ENCODE peak calls at places on chromosomes 12 and 14, in ten cellular contexts. W, F, L, Q, X, A, N, I, C and R are unnamed samples.

GRCh38 chr12:24903305-24904088 is 45.4 kb downstream of the BCAT1 start:
- DNase-seq in W (no peak), N (no peak), I (no peak), C (no peak), F (no peak), Q (no peak), L (no peak), A (no peak), X (no peak), R (no peak)

GRCh38 chr14:92668266-92668973 is 80.0 kb downstream of the LGMN start:
- DNase-seq in L (no peak), W (no peak), X (no peak), Q (no peak), I (no peak), A (no peak), F (no peak), C (no peak), N (no peak), R (no peak)

GRCh38 chr12:29783773-29784666 is at the start of gene TMTC1:
- DNase-seq in F (peak; percentile 95), W (peak; percentile 60), N (peak; percentile 32), C (peak; percentile 45), X (no peak), I (no peak), A (peak; percentile 51), Q (peak; percentile 90), L (peak; percentile 85), R (no peak)

GRCh38 chr12:50390284-50390683 is 6.1 kb downstream of the FAM186A start:
- DNase-seq in Q (no peak), W (peak; percentile 17), I (peak; percentile 69), A (no peak), X (no peak), N (no peak), F (no peak), C (no peak), L (no peak), R (no peak)

GRCh38 chr12:75656650-75657049 is 145.2 kb upstream of the KRR1 start:
- DNase-seq in W (no peak), X (no peak), F (no peak), Q (no peak), I (peak; percentile 76), L (no peak), A (no peak), N (no peak), C (no peak), R (no peak)

GRCh38 chr14:22070119-22070982 is 396.7 kb upstream of the OR4E1 start:
- DNase-seq in I (no peak), X (peak; percentile 1), A (no peak), L (no peak), N (peak; percentile 37), W (no peak), C (peak; percentile 31), F (no peak), Q (no peak), R (no peak)

GRCh38 chr14:54652188-54652889 is 85.4 kb downstream of the SAMD4A start:
- DNase-seq in L (peak; percentile 91), I (peak; percentile 94), N (peak; percentile 88), A (peak; percentile 74), X (no peak), Q (peak; percentile 74), C (peak; percentile 68), F (no peak), W (peak; percentile 85), R (peak; percentile 94)

GRCh38 chr12:48004941-48005749 is 869 bp upstream of the COL2A1 start:
- DNase-seq in L (no peak), Q (no peak), I (no peak), F (no peak), W (no peak), X (no peak), A (no peak), N (no peak), C (no peak), R (no peak)

GRCh38 chr14:102827716-102828115 is 50.5 kb downstream of the TRAF3 start:
- DNase-seq in W (no peak), A (no peak), I (no peak), N (no peak), Q (no peak), C (no peak), X (no peak), L (no peak), F (no peak), R (no peak)

GRCh38 chr14:102828201-102828600 is 51.0 kb downstream of the TRAF3 start:
- DNase-seq in F (no peak), W (no peak), A (no peak), C (no peak), N (no peak), I (no peak), L (no peak), X (peak; percentile 68), Q (no peak), R (no peak)

GRCh38 chr14:102825307-102826095 is 48.3 kb downstream of the TRAF3 start:
- DNase-seq in A (no peak), X (no peak), I (no peak), F (no peak), N (no peak), L (no peak), Q (no peak), C (no peak), W (no peak), R (no peak)

GRCh38 chr14:102826161-102826560 is 48.9 kb downstream of the TRAF3 start:
- DNase-seq in W (no peak), I (no peak), L (no peak), F (no peak), C (no peak), N (no peak), Q (no peak), X (no peak), A (no peak), R (no peak)

DNA sequence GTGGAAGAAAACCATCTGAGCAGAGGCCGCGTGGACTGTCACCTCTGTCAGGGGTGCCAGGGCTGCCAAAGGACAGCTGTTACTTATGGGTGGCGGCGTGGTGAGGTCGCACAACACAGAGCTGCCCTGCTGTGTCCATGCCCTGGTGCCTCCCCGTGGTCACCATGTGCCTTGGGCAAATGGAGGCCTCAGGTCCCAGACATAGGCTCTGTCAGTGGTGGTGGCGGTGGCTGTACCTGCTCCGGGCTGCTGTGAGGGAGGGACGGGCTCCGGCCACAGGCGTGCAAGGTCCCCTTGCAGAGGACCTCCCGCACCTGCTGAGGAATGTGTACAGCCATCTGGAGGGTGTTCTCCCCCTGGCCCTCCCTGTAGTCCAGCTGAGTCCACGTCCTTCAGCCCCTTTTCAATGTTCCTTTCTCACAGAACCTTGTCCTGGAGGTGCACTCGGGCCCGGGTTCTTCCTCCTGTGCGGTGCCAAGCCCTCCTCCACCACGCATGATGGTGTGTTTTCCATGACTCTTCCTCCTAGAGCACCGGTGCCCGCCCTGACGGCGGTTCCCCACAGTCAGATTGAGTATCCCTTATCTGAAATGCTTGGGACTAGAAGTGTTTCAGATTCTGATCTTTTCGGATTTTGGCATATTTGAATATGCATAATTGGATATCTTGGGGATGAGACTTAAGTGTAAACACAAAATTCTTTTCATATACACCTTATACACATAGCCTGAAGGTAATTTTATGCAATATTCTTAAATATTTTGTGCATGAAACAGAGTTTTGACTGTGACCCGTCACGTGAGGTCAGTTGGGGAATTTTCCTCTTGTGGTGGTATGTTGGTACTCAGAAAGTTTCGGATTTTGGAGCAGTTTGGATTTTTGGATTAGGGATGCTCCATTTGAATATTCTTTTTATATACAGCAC is 49.8 kb downstream of the TRAF3 start:
- DNase-seq in L (no peak), Q (no peak), A (no peak), N (no peak), F (no peak), I (no peak), X (no peak), W (no peak), C (no peak), R (no peak)
- TF ChIP-seq EP300 in L (no peak), Q (no peak), A (no peak), N (no peak), F (no peak), I (no peak), X (no peak), W (no peak), C (no peak), R (no peak)

GRCh38 chr12:52049286-52049685 is 2.0 kb upstream of the NR4A1 start:
- DNase-seq in Q (peak; percentile 24), A (no peak), I (no peak), F (no peak), X (no peak), L (no peak), C (no peak), N (no peak), W (no peak), R (no peak)

GRCh38 chr12:52044284-52044983 is 6.8 kb upstream of the NR4A1 start:
- DNase-seq in Q (peak; percentile 94), X (no peak), W (peak; percentile 77), C (peak; percentile 57), A (peak; percentile 91), L (peak; percentile 90), I (no peak), F (no peak), N (peak; percentile 62), R (no peak)

GRCh38 chr12:52049688-52050087 is 1.6 kb upstream of the NR4A1 start:
- DNase-seq in I (no peak), N (no peak), F (no peak), A (no peak), W (no peak), L (no peak), C (no peak), X (no peak), Q (no peak), R (no peak)

GRCh38 chr12:52045794-52046199 is 5.4 kb upstream of the NR4A1 start:
- DNase-seq in L (no peak), Q (peak; percentile 43), F (no peak), W (no peak), C (peak; percentile 77), X (no peak), I (peak; percentile 60), N (peak; percentile 84), A (peak; percentile 64), R (no peak)

GRCh38 chr12:52046859-52047258 is 4.4 kb upstream of the NR4A1 start:
- DNase-seq in X (no peak), L (no peak), C (no peak), I (no peak), N (no peak), A (no peak), F (no peak), Q (no peak), W (no peak), R (no peak)
- TF ChIP-seq EP300 in X (no peak), L (no peak), C (no peak), I (no peak), N (no peak), A (no peak), F (no peak), Q (no peak), W (no peak), R (no peak)

GRCh38 chr12:26317942-26318565 is 122.7 kb downstream of the SSPN start:
- DNase-seq in N (no peak), A (no peak), I (no peak), L (no peak), W (no peak), F (no peak), Q (no peak), C (no peak), X (no peak), R (no peak)
- TF ChIP-seq EP300 in N (no peak), A (no peak), I (no peak), L (no peak), W (no peak), F (no peak), Q (no peak), C (no peak), X (no peak), R (no peak)

DNA sequence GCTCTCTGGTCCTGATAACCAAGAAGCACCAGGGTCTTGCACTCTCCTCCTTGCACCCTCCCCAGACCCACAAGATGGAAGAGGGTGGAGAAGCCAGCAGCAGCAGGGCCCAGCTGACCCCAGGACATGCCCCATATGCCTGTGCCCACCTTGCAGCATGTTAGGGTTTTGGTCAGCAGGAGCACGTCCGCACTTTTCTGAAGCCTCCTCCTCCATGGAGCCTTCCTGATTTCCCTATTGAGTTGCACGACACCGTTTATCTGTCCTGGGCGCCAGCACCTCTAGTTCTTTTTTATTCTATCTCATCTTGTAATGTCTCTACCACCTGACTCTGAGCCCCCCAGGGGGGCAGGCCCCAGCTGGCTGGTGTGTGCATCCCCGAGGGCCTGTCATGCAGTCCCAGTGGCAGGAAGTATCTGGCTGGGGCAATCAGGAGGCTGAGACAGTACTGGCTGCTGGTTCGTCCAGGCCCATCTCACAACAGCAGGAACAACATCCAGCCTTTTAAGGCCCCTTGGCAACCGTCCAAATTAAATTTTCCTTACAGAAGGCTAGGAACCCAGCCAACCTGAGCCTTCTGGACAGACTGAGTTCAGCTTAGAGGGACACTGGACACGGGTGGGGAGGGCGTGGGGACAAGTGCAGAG is 39.6 kb downstream of the CCDC85C start:
- DNase-seq in I (peak; percentile 44), N (peak; percentile 46), L (no peak), F (peak; percentile 81), X (no peak), W (peak; percentile 74), Q (peak; percentile 77), A (peak; percentile 73), C (no peak), R (no peak)
- TF ChIP-seq EP300 in I (no peak), N (no peak), L (no peak), F (peak; percentile 98), X (no peak), W (no peak), Q (no peak), A (no peak), C (no peak), R (no peak)